ENCODE peak calls at places on chromosomes 2 and 18, in nine cellular contexts. K is uterus, O is nephron progenitor cell, R is colonic mucosa, C is HCT116, M is lower lobe of right lung, G is A549, F is IMR-90, J is cardiac fibroblast. V is an unnamed sample.

GRCh38 chr2:45841752-45842407 is 190.4 kb downstream of the PRKCE start:
- DNase-seq in K (no peak), O (no peak), R (no peak), C (no peak), M (no peak), G (no peak), F (no peak), J (no peak), V (no peak)

GRCh38 chr2:172179045-172179742 is 76.5 kb upstream of the DLX2 start:
- DNase-seq in K (no peak), O (no peak), R (peak), C (no peak), M (no peak), G (no peak), F (peak), J (no peak), V (no peak)

GRCh38 chr18:45940724-45941123 is 26.4 kb downstream of the EPG5 start:
- DNase-seq in K (no peak), O (no peak), R (no peak), C (no peak), M (no peak), G (no peak), F (peak), J (peak), V (no peak)

GRCh38 chr2:161988589-161988988 is 85.4 kb downstream of the DPP4 start:
- DNase-seq in K (no peak), O (no peak), R (no peak), C (no peak), M (no peak), G (no peak), F (no peak), J (no peak), V (no peak)

GRCh38 chr2:197946562-197946961 is 142.2 kb downstream of the PLCL1 start:
- DNase-seq in K (peak), O (no peak), R (no peak), C (no peak), M (no peak), G (no peak), F (no peak), J (peak), V (no peak)

GRCh38 chr2:62038980-62039771 is 133.7 kb downstream of the COMMD1 start:
- DNase-seq in K (no peak), O (no peak), R (no peak), C (no peak), M (no peak), G (no peak), F (peak), J (peak), V (no peak)

GRCh38 chr2:28155627-28156026 is 237.0 kb upstream of the FOSL2 start:
- DNase-seq in K (no peak), O (no peak), R (no peak), C (peak), M (no peak), G (peak), F (no peak), J (no peak), V (no peak)

GRCh38 chr18:10086458-10086857 is 172.6 kb downstream of the VAPA start:
- DNase-seq in K (no peak), O (no peak), R (no peak), C (no peak), M (no peak), G (no peak), F (no peak), J (no peak), V (no peak)

GRCh38 chr2:15058628-15059157 is 426.2 kb downstream of the LRATD1 start:
- DNase-seq in K (no peak), O (no peak), R (no peak), C (no peak), M (no peak), G (no peak), F (no peak), J (no peak), V (no peak)

GRCh38 chr2:177554365-177554764 is 161.8 kb downstream of the AGPS start:
- DNase-seq in K (no peak), O (no peak), R (no peak), C (no peak), M (no peak), G (no peak), F (no peak), J (peak), V (no peak)

GRCh38 chr18:63895190-63895589 is 7.7 kb downstream of the SERPINB2 start:
- DNase-seq in K (no peak), O (no peak), R (no peak), C (no peak), M (no peak), G (no peak), F (no peak), J (no peak), V (no peak)

GRCh38 chr2:108855194-108855593 is 68.6 kb downstream of the CCDC138 start:
- DNase-seq in K (no peak), O (no peak), R (no peak), C (no peak), M (no peak), G (no peak), F (peak), J (peak), V (no peak)

GRCh38 chr18:11124054-11124453 is 25.3 kb downstream of the PIEZO2 start:
- DNase-seq in K (no peak), O (no peak), R (no peak), C (no peak), M (no peak), G (no peak), F (no peak), J (no peak), V (no peak)

GRCh38 chr2:161625314-161625919 is 1.2 kb downstream of the SLC4A10 start:
- DNase-seq in K (no peak), O (peak), R (peak), C (no peak), M (no peak), G (no peak), F (no peak), J (no peak), V (no peak)

GRCh38 chr2:164782323-164782722 is 59.3 kb downstream of the COBLL1 start:
- DNase-seq in K (no peak), O (no peak), R (no peak), C (no peak), M (no peak), G (no peak), F (peak), J (peak), V (no peak)

GRCh38 chr2:47503481-47504070 is 100.6 kb downstream of the MSH2 start:
- DNase-seq in K (no peak), O (no peak), R (no peak), C (no peak), M (no peak), G (no peak), F (no peak), J (no peak), V (no peak)

GRCh38 chr2:28129955-28130695 is 239.6 kb downstream of the BABAM2 start:
- DNase-seq in K (no peak), O (no peak), R (no peak), C (no peak), M (no peak), G (no peak), F (peak), J (peak), V (no peak)

GRCh38 chr2:41836944-41837343 is 210.9 kb upstream of the PKDCC start:
- DNase-seq in K (no peak), O (peak), R (peak), C (peak), M (no peak), G (no peak), F (peak), J (peak), V (no peak)

GRCh38 chr2:2291500-2292260 is 39.4 kb downstream of the MYT1L start:
- DNase-seq in K (no peak), O (peak), R (no peak), C (no peak), M (no peak), G (peak), F (no peak), J (no peak), V (peak)

GRCh38 chr18:34595673-34596072 is 114.4 kb upstream of the DTNA start:
- DNase-seq in K (no peak), O (peak), R (no peak), C (peak), M (no peak), G (no peak), F (peak), J (peak), V (no peak)

GRCh38 chr2:218536804-218537494 is 31.2 kb downstream of the USP37 start:
- DNase-seq in K (no peak), O (no peak), R (no peak), C (no peak), M (no peak), G (no peak), F (peak), J (peak), V (no peak)

GRCh38 chr2:27075219-27075871 is 3.1 kb upstream of the EMILIN1 start:
- DNase-seq in K (peak), O (no peak), R (no peak), C (no peak), M (peak), G (no peak), F (peak), J (peak), V (no peak)

GRCh38 chr2:101657787-101658186 is 39.7 kb upstream of the MAP4K4 start:
- DNase-seq in K (no peak), O (no peak), R (no peak), C (no peak), M (no peak), G (no peak), F (no peak), J (no peak), V (no peak)
- TF ChIP-seq CTCF in K (no peak), O (no peak), R (no peak), C (no peak), M (no peak), G (no peak), F (no peak), J (no peak), V (no peak)

DNA sequence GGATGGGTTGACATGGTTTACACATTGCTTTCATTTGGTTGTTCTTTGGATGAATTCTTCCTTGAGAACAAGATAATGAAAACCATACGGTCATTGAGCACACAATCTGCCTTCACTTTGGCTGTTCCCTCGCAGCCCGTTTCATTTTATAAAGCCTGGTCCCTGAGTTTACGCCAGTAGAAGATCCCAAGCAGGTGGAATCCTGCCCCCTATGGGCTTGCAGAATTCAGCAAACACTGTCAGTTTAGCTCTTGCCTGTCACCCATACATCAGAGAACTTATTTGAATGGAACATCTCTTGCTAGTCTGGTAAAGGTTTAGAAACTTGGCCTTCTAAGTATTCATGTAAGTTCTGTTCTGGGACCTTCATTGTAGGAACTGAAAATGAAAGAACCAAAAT is 666.4 kb upstream of the ZEB2 start:
- DNase-seq in K (peak), O (no peak), R (no peak), C (no peak), M (no peak), G (no peak), F (peak), J (no peak), V (no peak)
- TF ChIP-seq CTCF in K (peak), O (no peak), R (no peak), C (no peak), M (peak), G (no peak), F (no peak), J (no peak), V (no peak)

GRCh38 chr18:54127759-54128378 is 96.6 kb downstream of the MBD2 start:
- DNase-seq in K (no peak), O (peak), R (peak), C (peak), M (no peak), G (peak), F (peak), J (peak), V (no peak)
- TF ChIP-seq CTCF in K (peak), O (peak), R (no peak), C (peak), M (peak), G (peak), F (peak), J (peak), V (peak)

GRCh38 chr2:71561441-71562267 is 108.3 kb downstream of the DYSF start:
- DNase-seq in K (no peak), O (no peak), R (no peak), C (no peak), M (peak), G (no peak), F (no peak), J (no peak), V (peak)
- TF ChIP-seq CTCF in K (no peak), O (no peak), R (no peak), C (no peak), M (no peak), G (no peak), F (no peak), J (no peak), V (no peak)

DNA sequence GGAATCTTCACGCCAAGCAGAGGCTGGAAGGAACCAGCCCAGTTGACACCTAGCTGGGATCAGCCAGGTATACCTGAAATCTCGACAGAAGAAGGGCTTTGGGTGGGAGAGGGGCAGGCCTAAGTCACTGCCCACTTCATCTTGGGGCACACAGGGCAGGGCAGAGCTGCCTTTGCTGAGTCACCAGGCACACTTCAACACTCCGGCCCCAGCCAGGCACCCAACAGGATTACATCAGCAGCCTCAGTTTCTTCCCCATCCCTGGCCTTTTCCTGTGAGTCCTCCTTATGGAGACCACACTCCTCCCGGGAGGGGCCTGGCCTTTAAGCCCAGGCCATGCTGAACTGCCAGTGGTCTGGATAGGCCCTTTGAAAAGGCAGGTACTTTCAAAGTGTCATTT is 201.7 kb upstream of the HS6ST1 start:
- DNase-seq in K (no peak), O (no peak), R (no peak), C (no peak), M (no peak), G (no peak), F (no peak), J (no peak), V (no peak)
- TF ChIP-seq CTCF in K (no peak), O (no peak), R (no peak), C (no peak), M (no peak), G (no peak), F (no peak), J (no peak), V (no peak)

GRCh38 chr18:56702946-56703345 is 51.8 kb downstream of the WDR7 start:
- DNase-seq in K (no peak), O (peak), R (peak), C (peak), M (no peak), G (peak), F (peak), J (peak), V (no peak)
- TF ChIP-seq CTCF in K (no peak), O (peak), R (no peak), C (peak), M (peak), G (peak), F (peak), J (peak), V (peak)

DNA sequence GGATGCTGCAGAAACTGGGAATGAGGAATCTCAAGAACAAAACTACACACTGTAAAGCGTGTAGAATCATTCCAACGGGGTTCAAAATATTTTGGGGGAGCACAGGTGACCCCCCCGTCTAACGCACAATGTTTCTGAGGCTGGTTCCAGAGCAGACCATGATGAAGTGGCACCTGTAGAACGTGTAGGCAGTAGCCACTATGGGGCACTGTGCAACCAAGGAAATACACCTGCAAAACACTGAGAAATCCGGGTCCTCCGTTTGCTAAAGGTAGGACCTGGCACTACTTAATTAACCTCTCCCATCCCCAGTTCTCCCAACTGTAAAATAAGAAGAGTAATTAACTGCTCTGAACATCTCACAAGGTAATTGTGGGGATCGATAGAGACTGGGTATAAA is 22.6 kb downstream of the ST6GAL2 start:
- DNase-seq in K (no peak), O (no peak), R (no peak), C (no peak), M (no peak), G (no peak), F (no peak), J (peak), V (no peak)
- TF ChIP-seq CTCF in K (no peak), O (no peak), R (no peak), C (no peak), M (no peak), G (peak), F (no peak), J (no peak), V (peak)

GRCh38 chr2:181468313-181468712 is 11.1 kb downstream of the ITGA4 start:
- DNase-seq in K (no peak), O (no peak), R (no peak), C (no peak), M (no peak), G (no peak), F (no peak), J (no peak), V (no peak)

GRCh38 chr2:181463573-181463972 is 6.4 kb downstream of the ITGA4 start:
- DNase-seq in K (no peak), O (no peak), R (no peak), C (no peak), M (no peak), G (no peak), F (no peak), J (no peak), V (no peak)

GRCh38 chr2:181468857-181469256 is 11.7 kb downstream of the ITGA4 start:
- DNase-seq in K (no peak), O (no peak), R (no peak), C (no peak), M (no peak), G (no peak), F (no peak), J (no peak), V (no peak)

GRCh38 chr2:181466661-181467576 is 9.7 kb downstream of the ITGA4 start:
- DNase-seq in K (peak), O (peak), R (peak), C (peak), M (peak), G (no peak), F (peak), J (peak), V (no peak)

DNA sequence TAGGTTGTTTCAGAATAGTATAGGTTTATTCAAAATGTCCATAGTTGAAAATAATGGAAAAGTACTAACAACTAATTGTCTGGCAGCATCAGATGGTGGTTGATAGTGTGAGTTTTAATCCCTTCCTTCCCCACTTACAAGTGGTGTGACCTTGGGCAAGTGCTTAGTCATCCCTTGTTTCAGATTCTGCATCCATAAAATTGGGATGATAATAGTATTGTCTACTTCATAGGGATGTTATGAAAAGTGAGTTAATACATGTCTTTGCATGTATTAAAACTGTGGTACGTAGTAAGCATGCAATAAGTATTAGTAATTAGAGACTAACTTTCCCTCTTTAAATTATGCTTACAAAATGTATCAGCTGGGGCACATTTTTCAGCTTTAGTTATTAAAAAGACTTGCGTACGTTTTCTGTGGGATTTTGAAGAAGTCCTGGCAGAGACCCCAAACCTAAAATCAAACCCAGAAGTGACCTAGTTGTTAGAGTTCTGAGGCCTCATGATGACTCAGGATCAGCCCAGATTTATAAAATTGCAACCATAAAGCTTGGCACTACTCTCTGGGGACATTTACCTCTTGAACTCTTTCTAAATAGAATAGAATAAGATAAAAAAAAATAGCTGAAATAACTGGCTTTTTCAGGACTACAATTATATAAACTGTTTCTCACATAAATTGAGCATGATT is 8.6 kb downstream of the ITGA4 start:
- DNase-seq in K (no peak), O (no peak), R (no peak), C (no peak), M (no peak), G (no peak), F (peak), J (peak), V (no peak)
- TF ChIP-seq CTCF in K (no peak), O (no peak), R (no peak), C (no peak), M (no peak), G (no peak), F (no peak), J (no peak), V (no peak)

DNA sequence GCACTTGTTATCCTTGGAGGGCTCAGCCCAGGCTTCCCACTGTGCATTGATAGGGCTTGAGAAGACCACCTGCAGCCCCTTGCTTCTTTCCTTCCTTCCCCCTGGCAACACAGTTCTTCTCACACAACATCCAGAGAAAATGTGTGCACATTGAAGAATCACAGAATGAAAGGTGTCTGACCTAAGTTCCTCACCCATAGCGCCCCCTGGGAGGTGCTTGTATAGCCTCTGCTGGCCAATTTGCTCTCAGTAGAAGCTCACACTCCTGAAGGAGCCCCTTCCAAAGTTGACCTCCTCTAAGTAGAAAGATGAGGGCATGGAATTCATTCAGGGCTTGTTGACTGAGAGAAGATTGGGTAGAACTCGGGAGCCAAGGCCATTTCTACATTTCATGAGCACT is 758.4 kb upstream of the KLHL29 start:
- DNase-seq in K (no peak), O (peak), R (peak), C (no peak), M (no peak), G (no peak), F (no peak), J (no peak), V (no peak)
- TF ChIP-seq CTCF in K (no peak), O (no peak), R (no peak), C (no peak), M (peak), G (no peak), F (no peak), J (no peak), V (no peak)

DNA sequence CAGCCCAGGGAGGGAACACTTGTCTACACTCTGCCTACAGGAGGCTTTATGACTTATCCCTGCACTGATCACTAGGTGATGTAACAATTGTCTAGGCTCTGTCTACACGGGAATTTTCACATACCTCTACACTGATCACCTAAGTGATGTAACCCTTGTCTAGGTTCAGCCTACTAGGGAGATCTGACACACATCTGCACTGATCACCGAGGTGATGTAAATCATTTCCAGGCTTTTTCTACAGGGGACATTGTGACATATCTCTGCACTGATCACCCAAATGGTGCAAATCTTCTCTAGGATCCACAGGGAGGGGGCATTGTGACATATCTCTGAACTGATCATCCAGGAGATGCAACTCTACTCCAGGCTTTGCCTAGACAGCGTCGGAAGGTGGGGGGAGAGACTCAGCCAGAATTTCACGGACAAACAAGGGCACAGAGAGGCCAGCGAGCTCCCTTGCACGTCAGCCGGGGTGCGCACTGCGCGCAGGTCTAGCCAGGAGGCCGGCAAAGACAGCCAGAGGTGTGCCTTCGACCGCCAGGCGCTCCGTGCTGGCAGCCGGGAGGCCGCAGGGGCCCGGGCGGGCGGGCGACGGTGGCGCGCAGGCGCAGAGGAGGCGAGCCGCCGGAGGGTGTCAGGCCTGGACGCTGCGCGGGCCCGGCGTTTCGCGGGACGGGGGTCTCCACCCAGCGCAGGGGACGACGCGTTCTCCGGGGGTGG is 46.9 kb upstream of the USP14 start:
- DNase-seq in K (peak), O (peak), R (peak), C (no peak), M (peak), G (peak), F (peak), J (peak), V (no peak)
- TF ChIP-seq CTCF in K (no peak), O (no peak), R (no peak), C (no peak), M (no peak), G (no peak), F (no peak), J (no peak), V (peak)